ENCODE peak calls at places on chromosomes 6 and 20, in eight cellular contexts. D is OCI-LY7, X is ovary, K is psoas muscle, P is pancreas, E is fibroblast of lung, F is AG04450, Z is neural progenitor cell. O is an unnamed sample.

GRCh38 chr6:55704421-55704820 is 125.4 kb upstream of the HMGCLL1 start:
- DNase-seq in Z (no peak), E (peak), F (no peak), P (no peak), X (no peak), D (no peak), K (no peak), O (no peak)

GRCh38 chr6:117561128-117561527 is 41.2 kb downstream of the GOPC start:
- DNase-seq in P (no peak), K (no peak), E (no peak), Z (no peak), D (no peak), X (no peak), F (no peak), O (no peak)

GRCh38 chr6:125165256-125165655 is 11.7 kb downstream of the TPD52L1 start:
- DNase-seq in Z (no peak), F (no peak), D (no peak), P (no peak), E (no peak), X (no peak), K (no peak), O (no peak)

GRCh38 chr6:1854296-1854695 is 244.6 kb downstream of the FOXC1 start:
- DNase-seq in Z (no peak), K (no peak), X (no peak), D (no peak), E (no peak), F (no peak), P (no peak), O (no peak)

GRCh38 chr6:129672883-129673631 is 36.9 kb downstream of the ARHGAP18 start:
- DNase-seq in Z (no peak), F (peak), E (peak), X (no peak), D (no peak), K (no peak), P (no peak), O (no peak)

GRCh38 chr20:50675671-50676376 is 15.5 kb downstream of the RIPOR3 start:
- DNase-seq in D (no peak), P (no peak), F (no peak), X (no peak), K (no peak), Z (no peak), E (no peak), O (no peak)

GRCh38 chr6:2770171-2770570 is 5.0 kb downstream of the WRNIP1 start:
- DNase-seq in X (no peak), P (peak), F (no peak), D (no peak), E (no peak), Z (no peak), K (peak), O (no peak)

GRCh38 chr20:16477632-16478031 is 95.6 kb downstream of the KIF16B start:
- DNase-seq in D (no peak), E (no peak), K (no peak), P (no peak), Z (no peak), X (no peak), F (no peak), O (no peak)

DNA sequence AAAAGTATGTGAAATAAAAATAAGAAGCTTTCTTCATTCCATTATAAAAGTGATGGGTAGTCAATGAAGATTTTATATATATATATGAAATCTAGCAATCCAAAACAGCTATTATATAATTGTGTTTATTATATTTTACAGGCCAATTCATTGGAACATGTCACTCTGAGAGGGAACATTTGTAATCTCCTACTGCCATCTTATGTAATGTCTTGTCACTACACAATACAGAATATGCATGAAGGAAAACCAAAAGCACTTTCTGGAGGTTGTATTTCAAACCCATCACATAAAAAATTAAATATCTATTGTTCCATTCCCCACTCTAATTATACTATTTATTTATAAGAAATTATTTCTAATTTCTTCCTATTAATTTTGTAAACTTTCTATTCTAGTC is 31.5 kb upstream of the IRAK1BP1 start:
- DNase-seq in E (no peak), X (no peak), P (no peak), D (no peak), Z (no peak), F (no peak), K (no peak), O (no peak)
- TF ChIP-seq CTCF in E (no peak), X (no peak), P (no peak), D (peak), Z (peak), F (peak), K (no peak), O (no peak)

GRCh38 chr6:111552999-111553398 is 52.7 kb downstream of the TRAF3IP2 start:
- DNase-seq in D (no peak), Z (no peak), X (no peak), F (no peak), K (no peak), P (no peak), E (no peak), O (no peak)
- H3K27ac ChIP-seq in D (no peak), Z (no peak), X (peak), F (peak), K (peak), P (peak), E (peak), O (no peak)

DNA sequence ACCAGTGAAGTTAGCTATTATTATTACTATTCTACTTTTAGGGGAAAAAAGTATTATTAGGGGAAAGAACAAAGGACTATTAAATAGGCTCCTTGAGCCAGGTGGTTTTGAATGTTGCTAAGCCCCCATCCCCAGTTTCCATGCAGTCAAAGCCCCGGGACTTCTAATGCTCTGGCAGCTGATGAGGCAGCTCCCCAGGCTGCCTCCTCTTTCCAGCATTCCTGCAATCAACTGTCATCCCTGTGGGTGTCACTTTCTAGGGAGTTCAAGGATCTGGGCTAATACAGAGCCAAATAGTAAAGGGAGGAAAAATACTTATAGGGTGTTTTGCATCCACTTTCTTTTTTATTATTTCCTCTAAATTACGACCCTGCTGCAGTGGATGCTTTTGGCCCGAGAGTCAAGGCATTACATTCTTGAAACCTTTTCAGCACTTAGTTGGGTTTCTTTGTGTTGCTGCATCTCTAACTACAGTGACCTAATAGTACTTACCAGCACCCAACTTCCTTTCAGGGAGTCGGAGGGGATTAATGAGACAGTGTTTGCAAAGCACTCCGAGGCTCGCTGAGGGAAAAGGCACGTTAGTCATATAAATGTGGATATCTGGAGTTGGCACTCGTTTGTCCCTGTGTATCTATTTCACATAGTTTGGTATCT is 303.9 kb upstream of the MAP3K7 start:
- DNase-seq in E (no peak), D (no peak), P (no peak), Z (peak), K (no peak), F (no peak), X (no peak), O (no peak)
- TF ChIP-seq CTCF in E (no peak), D (no peak), P (no peak), Z (no peak), K (no peak), F (no peak), X (no peak), O (no peak)

GRCh38 chr6:90155114-90155513 is 141.5 kb downstream of the BACH2 start:
- DNase-seq in P (no peak), F (peak), E (peak), X (no peak), Z (no peak), D (no peak), K (no peak), O (no peak)
- H3K27ac ChIP-seq in P (no peak), F (no peak), E (no peak), X (no peak), Z (no peak), D (no peak), K (no peak), O (no peak)

GRCh38 chr6:24935753-24936152 is at the start of gene RIPOR2:
- DNase-seq in K (no peak), F (no peak), X (no peak), Z (peak), D (peak), E (no peak), P (no peak), O (no peak)
- TF ChIP-seq CTCF in K (no peak), F (no peak), X (no peak), Z (peak), D (peak), E (no peak), P (no peak), O (no peak)

DNA sequence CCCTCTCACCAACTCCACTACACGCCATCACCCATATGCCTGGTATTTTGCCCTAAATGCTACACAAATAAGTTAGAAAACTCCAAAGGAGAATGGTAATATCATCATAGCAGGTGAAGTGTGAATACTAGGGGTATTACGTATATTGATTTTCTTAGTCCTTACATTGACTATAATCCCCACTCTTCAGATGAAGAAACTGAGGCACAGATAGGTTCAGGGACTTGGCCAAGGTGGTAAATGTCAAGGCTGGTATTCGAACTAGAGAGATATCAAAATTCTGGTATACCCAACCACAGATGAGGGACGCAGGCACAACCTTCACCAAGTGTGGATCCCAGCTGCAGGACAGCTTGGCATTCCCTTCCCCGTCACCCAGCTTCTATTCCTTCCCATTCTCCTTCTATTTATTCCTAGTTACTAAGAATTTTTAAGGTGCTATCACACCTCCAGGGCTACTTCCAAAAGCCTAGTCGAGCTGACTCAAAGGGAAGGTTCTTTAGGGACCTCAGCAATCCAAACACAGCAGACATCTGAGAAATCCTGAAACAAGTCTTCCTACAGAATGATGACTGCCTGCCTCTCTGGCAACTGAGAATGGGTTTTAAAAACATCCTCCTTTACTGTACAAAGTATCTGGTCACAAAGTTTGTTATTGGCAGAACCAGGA is 32.6 kb downstream of the ATXN1 start:
- DNase-seq in E (no peak), X (no peak), Z (no peak), P (no peak), F (no peak), K (no peak), D (no peak), O (no peak)
- H3K27ac ChIP-seq in E (no peak), X (no peak), Z (no peak), P (no peak), F (peak), K (no peak), D (no peak), O (no peak)

GRCh38 chr20:19834783-19835182 is 76.7 kb downstream of the RIN2 start:
- DNase-seq in P (no peak), X (no peak), Z (no peak), E (no peak), F (no peak), K (no peak), D (no peak), O (no peak)
- TF ChIP-seq CTCF in P (no peak), X (no peak), Z (no peak), E (no peak), F (no peak), K (no peak), D (no peak), O (no peak)

DNA sequence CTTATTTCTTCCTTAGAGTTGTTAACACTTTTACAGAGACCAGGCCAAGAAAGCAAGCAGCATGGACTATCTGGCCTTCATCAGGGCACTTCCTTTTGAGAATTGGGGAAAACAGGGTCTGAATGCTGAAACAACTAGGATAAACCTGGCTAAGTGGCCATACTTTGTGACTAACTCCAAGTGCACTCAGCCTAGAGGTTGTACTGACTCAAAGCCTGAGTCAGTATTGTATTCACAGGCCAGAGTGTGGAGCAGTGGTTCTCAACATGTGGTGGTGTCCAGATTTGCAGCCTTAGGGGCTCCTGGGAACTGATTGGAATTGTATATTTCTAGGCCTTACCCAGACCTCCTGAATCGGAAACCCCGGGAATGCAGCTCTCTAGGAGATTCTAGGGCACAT is 20.1 kb downstream of the SEC23B start:
- DNase-seq in X (no peak), K (no peak), D (no peak), P (no peak), Z (no peak), E (no peak), F (no peak), O (no peak)
- H3K27ac ChIP-seq in X (no peak), K (peak), D (no peak), P (no peak), Z (no peak), E (peak), F (peak), O (no peak)

DNA sequence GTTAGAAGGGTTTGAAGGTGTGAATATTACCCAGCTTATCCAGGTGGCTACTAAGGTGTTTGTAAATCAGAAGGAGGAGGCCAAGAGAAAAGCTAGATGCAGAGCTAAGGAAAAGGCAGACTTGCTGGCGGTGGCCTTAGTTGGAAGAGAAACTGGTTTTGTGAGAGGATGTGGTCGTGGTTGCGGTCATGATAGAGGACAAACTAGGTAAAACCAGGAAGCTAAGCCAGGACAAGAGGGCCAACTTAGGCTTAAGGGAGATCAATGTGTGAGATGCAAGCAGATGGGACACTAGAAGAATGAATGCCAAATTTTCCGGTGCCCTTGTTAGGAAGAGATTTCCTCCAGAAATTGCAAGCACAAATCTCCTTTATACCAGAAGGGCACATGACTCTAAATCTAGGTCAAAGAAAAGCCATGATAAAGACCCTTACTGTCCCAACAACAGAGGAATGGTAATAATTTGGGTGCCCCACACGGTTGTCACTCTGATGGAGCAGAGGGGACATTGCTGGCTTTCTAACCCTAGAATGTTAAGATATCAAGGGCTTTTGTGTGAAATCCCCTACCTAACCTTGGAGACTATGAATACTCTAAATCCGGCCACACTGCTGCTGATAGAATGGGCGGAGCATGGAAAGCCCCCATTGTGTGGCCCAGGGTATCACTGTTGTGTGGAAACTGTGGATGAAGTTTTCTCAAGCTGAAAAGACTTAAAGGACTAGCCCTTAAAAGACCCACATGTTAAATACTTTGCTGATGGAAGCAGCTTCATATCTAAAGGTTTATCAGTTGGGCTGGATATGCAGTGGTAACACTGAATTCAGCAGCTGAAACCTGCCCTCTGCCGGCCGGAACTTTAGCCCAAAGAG is 7.8 kb downstream of the IL22RA2 start:
- DNase-seq in P (peak), K (no peak), E (no peak), Z (no peak), X (no peak), F (no peak), D (peak), O (peak)
- TF ChIP-seq CTCF in P (no peak), K (no peak), E (peak), Z (no peak), X (no peak), F (peak), D (peak), O (peak)

O was measured in adrenal gland.